ENCODE peak calls at places on chromosomes 11 and 22, in ten cellular contexts. W, P, U, S, D, K, I, R, C and J are unnamed samples.

GRCh38 chr11:47004595-47005033 is 68.1 kb downstream of the CSTPP1 start:
- DNase-seq in S (peak; percentile 92), K (peak; percentile 98), W (no peak), I (peak; percentile 98), U (no peak), R (no peak), P (no peak), C (peak; percentile 78), D (peak; percentile 53), J (no peak)

GRCh38 chr22:37370306-37370979 is 56.8 kb downstream of the ELFN2 start:
- DNase-seq in S (no peak), C (no peak), I (no peak), U (no peak), R (no peak), P (no peak), D (no peak), W (no peak), K (no peak), J (no peak)

GRCh38 chr22:19382240-19382639 is 49.3 kb downstream of the HIRA start:
- DNase-seq in D (no peak), R (no peak), C (no peak), K (no peak), S (no peak), P (no peak), W (no peak), U (no peak), I (no peak), J (no peak)

GRCh38 chr11:130131957-130132850 is 27.4 kb upstream of the ST14 start:
- DNase-seq in U (peak; percentile 74), K (peak; percentile 73), C (no peak), S (peak; percentile 62), I (peak; percentile 66), R (peak; percentile 87), W (peak; percentile 47), D (peak; percentile 37), P (peak; percentile 14), J (peak; percentile 62)

GRCh38 chr22:45631140-45631539 is 40.5 kb upstream of the ATXN10 start:
- DNase-seq in S (no peak), U (no peak), W (no peak), I (no peak), P (no peak), D (no peak), K (no peak), R (peak; percentile 83), C (no peak), J (no peak)

GRCh38 chr11:23991140-23991539 is 505.7 kb upstream of the LUZP2 start:
- DNase-seq in D (no peak), R (no peak), S (peak; percentile 58), C (no peak), I (peak; percentile 89), P (no peak), K (peak; percentile 65), W (no peak), U (no peak), J (no peak)

GRCh38 chr11:87892291-87892690 is 283.0 kb downstream of the RAB38 start:
- DNase-seq in W (no peak), K (no peak), C (no peak), P (no peak), R (peak; percentile 7), D (no peak), I (no peak), S (no peak), U (no peak), J (no peak)

GRCh38 chr11:129530154-129530895 is 154.7 kb downstream of the BARX2 start:
- DNase-seq in C (no peak), I (no peak), R (peak; percentile 3), D (no peak), K (no peak), W (no peak), S (no peak), U (no peak), P (no peak), J (no peak)

GRCh38 chr11:129225190-129225589 is 33.1 kb upstream of the ARHGAP32 start:
- DNase-seq in R (no peak), U (no peak), D (no peak), I (peak; percentile 15), P (no peak), C (no peak), K (peak; percentile 72), W (no peak), S (peak; percentile 22), J (no peak)